ENCODE peak calls at places on chromosomes 6 and 20, in four cellular contexts. D is WTC11, T is HepG2, C is GM12878. R is an unnamed sample.
A peak's percentile ranks its signal among the peaks of the same experiment; 100 is the strongest.

GRCh38 chr6:30074331-30075093 is 1.1 kb downstream of the RNF39 start:
- DNase-seq in D (peak; percentile 69), T (no peak), C (no peak), R (no peak)

GRCh38 chr6:8017276-8017701 is 46.9 kb downstream of the BLOC1S5 start:
- DNase-seq in D (no peak), T (no peak), C (no peak), R (no peak)

GRCh38 chr20:34774886-34775285 is 50.6 kb downstream of the NCOA6 start:
- DNase-seq in D (no peak), T (no peak), C (no peak), R (no peak)

GRCh38 chr20:21693322-21693721 is 12.1 kb upstream of the PAX1 start:
- DNase-seq in D (peak; percentile 71), T (peak; percentile 24), C (no peak), R (peak; percentile 53)

GRCh38 chr20:23349338-23350006 is 1.1 kb upstream of the NXT1 start:
- DNase-seq in D (no peak), T (no peak), C (no peak), R (peak; percentile 19)

GRCh38 chr6:2798586-2799134 is 33.5 kb downstream of the WRNIP1 start:
- DNase-seq in D (no peak), T (no peak), C (no peak), R (no peak)

GRCh38 chr6:151494235-151494950 is 576 bp downstream of the CCDC170 start:
- DNase-seq in D (peak; percentile 29), T (peak; percentile 57), C (no peak), R (no peak)

GRCh38 chr6:42777126-42777822 is 4.6 kb upstream of the BICRAL start:
- DNase-seq in D (no peak), T (peak; percentile 53), C (peak; percentile 83), R (no peak)

GRCh38 chr20:12566596-12566995 is 442.2 kb upstream of the SPTLC3 start:
- DNase-seq in D (no peak), T (no peak), C (no peak), R (no peak)

GRCh38 chr6:110537208-110538123 is 61.1 kb upstream of the SLC22A16 start:
- DNase-seq in D (no peak), T (peak; percentile 73), C (no peak), R (no peak)

GRCh38 chr20:56872620-56873458 is 243.7 kb downstream of the TFAP2C start:
- DNase-seq in D (no peak), T (no peak), C (no peak), R (no peak)

GRCh38 chr6:149854532-149854931 is 9.6 kb downstream of the LRP11 start:
- DNase-seq in D (no peak), T (no peak), C (no peak), R (no peak)

GRCh38 chr6:33508935-33509926 is 54.9 kb downstream of the ZBTB9 start:
- DNase-seq in D (peak; percentile 28), T (no peak), C (no peak), R (no peak)

GRCh38 chr6:41683460-41684310 is 45.4 kb downstream of the MDFI start:
- DNase-seq in D (peak; percentile 82), T (peak; percentile 57), C (no peak), R (peak; percentile 92)

GRCh38 chr6:118982256-118982911 is 47.4 kb upstream of the MCM9 start:
- DNase-seq in D (no peak), T (no peak), C (no peak), R (no peak)

GRCh38 chr20:17619351-17620093 is 49.6 kb downstream of the DSTN start:
- DNase-seq in D (peak; percentile 8), T (no peak), C (no peak), R (no peak)

GRCh38 chr6:104995989-104996617 is 39.2 kb downstream of the LIN28B start:
- DNase-seq in D (no peak), T (no peak), C (no peak), R (no peak)

GRCh38 chr6:159044899-159045727 is at the start of gene TAGAP:
- DNase-seq in D (no peak), T (no peak), C (peak; percentile 63), R (no peak)

DNA sequence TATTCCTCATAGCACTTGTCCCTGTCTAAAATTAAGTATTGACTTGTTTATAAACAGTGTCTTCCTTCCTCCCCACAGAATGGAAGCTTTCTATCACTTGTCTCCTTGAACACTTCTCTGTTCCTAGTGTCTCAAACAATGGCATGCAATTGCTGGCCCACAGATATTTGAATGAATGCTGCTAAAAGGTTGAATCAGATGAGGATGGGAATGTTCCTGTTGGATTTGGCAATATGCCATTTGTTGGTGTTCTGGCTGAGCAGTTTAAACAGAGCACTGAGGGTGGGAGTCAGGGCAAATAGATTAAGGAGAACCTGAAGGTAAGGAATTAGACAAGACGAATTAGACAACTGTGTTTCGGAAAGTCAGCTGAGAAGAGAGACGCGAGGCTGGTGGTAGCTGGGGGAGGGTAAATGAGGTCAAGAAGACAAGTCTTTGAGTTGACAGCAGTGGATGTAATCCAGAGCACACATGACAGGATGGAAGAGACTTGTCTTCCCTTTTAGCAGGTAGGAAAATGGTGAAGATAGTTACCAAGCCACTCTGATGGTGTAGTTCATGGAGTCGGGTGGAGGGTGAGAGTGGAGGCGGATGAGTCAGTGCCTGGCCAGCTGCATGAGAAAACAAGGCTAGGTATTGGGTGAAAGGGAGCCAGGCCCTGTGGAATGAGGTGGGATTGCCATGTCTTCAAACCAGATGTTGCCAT is 58.3 kb upstream of the GNRH2 start:
- DNase-seq in D (no peak), T (no peak), C (no peak), R (peak; percentile 13)
- TF ChIP-seq ETV6 in D (no peak), T (no peak), C (no peak), R (no peak)

GRCh38 chr20:40563296-40563950 is 125.6 kb downstream of the MAFB start:
- DNase-seq in D (no peak), T (no peak), C (no peak), R (peak; percentile 30)
- TF ChIP-seq ETV6 in D (no peak), T (no peak), C (no peak), R (no peak)

GRCh38 chr6:111757342-111757741 is 115.9 kb downstream of the FYN start:
- DNase-seq in D (no peak), T (no peak), C (no peak), R (no peak)
- TF ChIP-seq ETV6 in D (no peak), T (no peak), C (no peak), R (no peak)

GRCh38 chr20:31842471-31843157 is 2.8 kb downstream of the FOXS1 start:
- DNase-seq in D (no peak), T (no peak), C (no peak), R (no peak)

GRCh38 chr20:31843288-31843687 is 2.1 kb downstream of the FOXS1 start:
- DNase-seq in D (no peak), T (no peak), C (no peak), R (no peak)

GRCh38 chr20:31839782-31840487 is 5.5 kb downstream of the FOXS1 start:
- DNase-seq in D (no peak), T (no peak), C (no peak), R (no peak)

GRCh38 chr20:31841928-31842327 is 3.5 kb downstream of the FOXS1 start:
- DNase-seq in D (no peak), T (peak; percentile 38), C (no peak), R (peak; percentile 72)

DNA sequence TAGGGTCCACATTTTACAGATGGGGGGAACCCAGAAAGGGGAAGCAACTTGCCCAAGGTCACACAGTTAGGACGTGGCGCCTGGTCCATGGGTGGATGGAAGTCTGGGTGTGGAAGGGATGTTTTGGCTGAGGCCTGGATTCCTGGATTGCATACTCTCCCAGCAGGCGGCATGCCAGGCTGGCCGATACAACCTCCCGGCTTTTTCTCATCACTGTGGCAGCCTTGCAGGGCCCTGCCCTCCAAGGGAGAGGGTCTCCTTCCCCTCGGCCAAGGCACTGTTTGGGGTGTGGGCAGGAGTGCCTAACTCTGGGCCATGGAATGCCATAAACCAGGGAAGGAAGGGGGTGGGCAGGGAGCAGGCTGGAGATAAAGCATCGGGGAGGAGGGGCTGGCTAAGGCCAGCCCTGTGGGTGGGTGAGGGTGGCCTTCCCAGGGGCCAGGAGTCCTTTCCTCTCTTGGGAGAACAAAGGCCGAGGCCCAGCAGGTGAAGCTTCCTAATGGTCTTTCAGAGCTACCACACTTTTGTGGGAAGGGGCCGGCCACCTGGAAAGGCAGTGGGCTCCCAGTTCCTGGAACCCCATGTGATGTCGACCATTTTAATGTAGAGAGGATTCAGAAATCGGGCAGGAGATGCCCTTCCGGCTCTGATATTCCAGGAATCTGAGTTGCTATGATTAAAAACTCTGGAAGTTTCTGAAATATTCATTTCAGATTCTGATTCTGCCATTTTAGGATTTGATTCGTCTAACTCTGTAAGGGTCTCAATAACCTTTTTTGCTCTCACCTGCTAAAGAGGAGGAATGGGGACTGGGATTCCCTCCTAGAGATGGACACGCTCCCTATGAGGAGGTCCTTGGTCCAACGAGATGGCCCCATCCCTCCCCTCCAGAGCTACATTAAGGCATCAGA is 4.2 kb downstream of the FOXS1 start:
- DNase-seq in D (no peak), T (no peak), C (no peak), R (no peak)
- TF ChIP-seq ETV6 in D (no peak), T (no peak), C (no peak), R (no peak)

DNA sequence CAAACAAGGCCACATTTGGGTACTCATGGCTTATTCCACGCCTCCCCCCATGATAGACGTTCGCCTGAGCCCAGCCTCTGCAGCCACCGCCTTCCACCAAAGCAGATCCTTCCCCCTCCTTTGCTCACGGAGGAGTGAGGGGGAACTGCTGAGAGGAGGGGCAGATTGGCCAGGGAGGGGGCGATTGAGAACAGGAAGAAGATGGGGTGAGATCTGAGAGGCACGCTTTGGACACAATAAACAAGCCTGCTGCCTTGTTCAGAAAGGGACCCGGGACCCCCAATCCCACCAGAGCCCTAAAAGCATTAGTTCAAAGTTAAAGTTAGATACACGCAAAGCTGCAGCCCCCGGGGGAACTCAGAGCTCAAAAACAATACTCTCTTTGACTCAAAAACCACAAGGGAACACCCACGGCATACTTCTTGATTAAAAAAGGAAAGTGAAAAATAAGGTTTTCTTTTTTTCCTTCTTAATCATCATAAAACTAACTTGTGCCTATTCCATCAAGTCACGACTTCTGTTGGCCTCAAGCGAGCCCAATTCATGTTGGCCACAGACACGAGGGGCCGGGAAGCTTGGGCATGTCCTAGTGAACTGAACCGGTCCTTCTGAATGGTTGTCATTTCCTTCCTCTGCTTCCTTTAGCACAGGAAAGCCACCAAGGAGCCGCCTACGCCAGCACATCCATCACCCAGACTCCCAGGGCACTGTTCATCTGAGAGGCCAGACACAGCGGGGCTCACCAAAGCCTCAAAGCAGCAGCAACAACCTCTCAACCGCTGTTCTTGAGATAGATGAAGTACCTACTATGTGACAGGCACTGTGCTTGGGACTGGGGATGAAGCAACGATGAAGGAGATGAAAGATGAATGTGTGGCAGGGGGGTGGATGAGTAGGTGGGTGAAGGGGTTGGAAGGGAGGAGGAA is 44.7 kb downstream of the NFATC2 start:
- DNase-seq in D (no peak), T (no peak), C (peak; percentile 26), R (no peak)
- TF ChIP-seq ETV6 in D (no peak), T (no peak), C (no peak), R (no peak)

GRCh38 chr6:5517781-5518180 is 256.5 kb downstream of the FARS2 start:
- DNase-seq in D (no peak), T (no peak), C (no peak), R (no peak)
- TF ChIP-seq ETV6 in D (no peak), T (no peak), C (no peak), R (no peak)

GRCh38 chr20:20440473-20440872 is 72.6 kb downstream of the INSM1 start:
- DNase-seq in D (no peak), T (no peak), C (no peak), R (no peak)
- TF ChIP-seq ETV6 in D (no peak), T (no peak), C (no peak), R (no peak)

GRCh38 chr6:39102024-39102820 is 12.8 kb downstream of the SAYSD1 start:
- DNase-seq in D (peak; percentile 79), T (peak; percentile 43), C (no peak), R (peak; percentile 79)
- TF ChIP-seq ETV6 in D (no peak), T (no peak), C (no peak), R (no peak)